ENCODE peak calls at places on chromosomes 4 and X, in five cellular contexts. A, T, W, D and C are unnamed samples.
A peak's percentile ranks its signal among the peaks of the same experiment; 100 is the strongest.

GRCh38 chr4:128517739-128518510 is 230.3 kb upstream of the PGRMC2 start:
- DNase-seq in T (peak; percentile 69), D (no peak), A (peak; percentile 84), W (no peak), C (no peak)

GRCh38 chr4:176380352-176381157 is 60.8 kb downstream of the SPCS3 start:
- DNase-seq in A (no peak), T (no peak), D (no peak), W (no peak), C (no peak)

GRCh38 chr4:103292373-103292772 is 94.2 kb upstream of the CENPE start:
- DNase-seq in W (no peak), A (no peak), D (no peak), T (no peak), C (no peak)

GRCh38 chr4:142353149-142353738 is 492.9 kb downstream of the INPP4B start:
- DNase-seq in A (peak; percentile 36), T (peak; percentile 84), W (peak; percentile 42), D (peak; percentile 9), C (no peak)

GRCh38 chrX:103626855-103627254 is 1.9 kb upstream of the TCEAL1 start:
- DNase-seq in D (no peak), T (no peak), W (no peak), A (no peak), C (no peak)

GRCh38 chrX:74924449-74925209 is 623 bp downstream of the NEXMIF start:
- DNase-seq in T (peak; percentile 63), A (peak; percentile 0), D (peak; percentile 56), W (peak; percentile 48), C (peak; percentile 3)

GRCh38 chr4:47217884-47218283 is 186.5 kb downstream of the GABRB1 start:
- DNase-seq in A (no peak), T (no peak), D (no peak), W (no peak), C (no peak)

GRCh38 chr4:6374575-6374974 is 97.8 kb downstream of the PPP2R2C start:
- DNase-seq in T (no peak), A (no peak), D (no peak), W (no peak), C (no peak)

GRCh38 chr4:111880116-111880515 is 265.1 kb upstream of the FAM241A start:
- DNase-seq in W (no peak), T (peak; percentile 13), A (no peak), D (no peak), C (no peak)

GRCh38 chr4:167715176-167715575 is 377.2 kb upstream of the ANXA10 start:
- DNase-seq in T (no peak), W (no peak), A (no peak), D (no peak), C (no peak)

GRCh38 chr4:53593765-53594164 is 2.5 kb upstream of the LNX1 start:
- DNase-seq in A (no peak), T (no peak), D (no peak), W (no peak), C (no peak)

GRCh38 chr4:38930199-38930598 is 62.6 kb downstream of the FAM114A1 start:
- DNase-seq in A (no peak), D (no peak), T (peak; percentile 10), W (no peak), C (no peak)

GRCh38 chr4:112213850-112214249 is 17.7 kb upstream of the AP1AR start:
- DNase-seq in W (no peak), T (no peak), D (no peak), A (peak; percentile 44), C (no peak)